ENCODE peak calls at places on chromosomes 4 and X, in eight cellular contexts. One of them, this sample, is unnamed. For H3K4me1, the result is how much of the 10 kb centered on the place peaks cover.

GRCh38 chr4:157521916-157522315 is 301.4 kb downstream of the GRIA2 start:
- DNase-seq in mesendoderm: no peak
- DNase-seq in tibial artery: no peak
- DNase-seq in ascending aorta: no peak
- DNase-seq in upper lobe of right lung: no peak
- DNase-seq in GM23248: no peak
- DNase-seq in naive thymus-derived CD4-positive, alpha-beta T cell: no peak
- DNase-seq in right cardiac atrium: no peak
- DNase-seq in this sample: no peak

GRCh38 chr4:151771664-151772063 is 10.9 kb upstream of the GATB start:
- DNase-seq in mesendoderm: no peak
- DNase-seq in tibial artery: no peak
- DNase-seq in ascending aorta: no peak
- DNase-seq in upper lobe of right lung: no peak
- DNase-seq in GM23248: peak
- DNase-seq in naive thymus-derived CD4-positive, alpha-beta T cell: no peak
- DNase-seq in right cardiac atrium: no peak
- DNase-seq in this sample: peak

GRCh38 chr4:140635606-140636005 is 66.8 kb upstream of the UCP1 start:
- DNase-seq in mesendoderm: peak
- DNase-seq in tibial artery: no peak
- DNase-seq in ascending aorta: no peak
- DNase-seq in upper lobe of right lung: peak
- DNase-seq in GM23248: peak
- DNase-seq in naive thymus-derived CD4-positive, alpha-beta T cell: no peak
- DNase-seq in right cardiac atrium: peak
- DNase-seq in this sample: peak

GRCh38 chrX:53089224-53089842 is 4.6 kb upstream of the KANTR start:
- DNase-seq in mesendoderm: peak
- DNase-seq in tibial artery: peak
- DNase-seq in ascending aorta: no peak
- DNase-seq in upper lobe of right lung: no peak
- DNase-seq in GM23248: peak
- DNase-seq in naive thymus-derived CD4-positive, alpha-beta T cell: no peak
- DNase-seq in right cardiac atrium: no peak
- DNase-seq in this sample: peak

GRCh38 chr4:30402276-30402675 is 317.9 kb upstream of the PCDH7 start:
- DNase-seq in mesendoderm: no peak
- DNase-seq in tibial artery: no peak
- DNase-seq in ascending aorta: no peak
- DNase-seq in upper lobe of right lung: no peak
- DNase-seq in GM23248: no peak
- DNase-seq in naive thymus-derived CD4-positive, alpha-beta T cell: no peak
- DNase-seq in right cardiac atrium: no peak
- DNase-seq in this sample: peak

GRCh38 chr4:103996059-103996458 is 276.3 kb upstream of the TACR3 start:
- DNase-seq in mesendoderm: peak
- DNase-seq in tibial artery: no peak
- DNase-seq in ascending aorta: no peak
- DNase-seq in upper lobe of right lung: no peak
- DNase-seq in GM23248: no peak
- DNase-seq in naive thymus-derived CD4-positive, alpha-beta T cell: no peak
- DNase-seq in right cardiac atrium: no peak
- DNase-seq in this sample: no peak

GRCh38 chr4:48913346-48913745 is 6.8 kb upstream of the OCIAD2 start:
- DNase-seq in mesendoderm: no peak
- DNase-seq in tibial artery: no peak
- DNase-seq in ascending aorta: no peak
- DNase-seq in upper lobe of right lung: no peak
- DNase-seq in GM23248: peak
- DNase-seq in naive thymus-derived CD4-positive, alpha-beta T cell: no peak
- DNase-seq in right cardiac atrium: no peak
- DNase-seq in this sample: peak

GRCh38 chr4:26780524-26780923 is 80.1 kb upstream of the STIM2 start:
- DNase-seq in mesendoderm: no peak
- DNase-seq in tibial artery: no peak
- DNase-seq in ascending aorta: no peak
- DNase-seq in upper lobe of right lung: no peak
- DNase-seq in GM23248: peak
- DNase-seq in naive thymus-derived CD4-positive, alpha-beta T cell: no peak
- DNase-seq in right cardiac atrium: no peak
- DNase-seq in this sample: peak

GRCh38 chr4:118968006-118968405 is 79.4 kb downstream of the SYNPO2 start:
- DNase-seq in mesendoderm: peak
- DNase-seq in tibial artery: peak
- DNase-seq in ascending aorta: no peak
- DNase-seq in upper lobe of right lung: no peak
- DNase-seq in GM23248: peak
- DNase-seq in naive thymus-derived CD4-positive, alpha-beta T cell: no peak
- DNase-seq in right cardiac atrium: peak
- DNase-seq in this sample: peak

GRCh38 chr4:75494563-75494962 is 19.6 kb downstream of the RCHY1 start:
- DNase-seq in mesendoderm: no peak
- DNase-seq in tibial artery: no peak
- DNase-seq in ascending aorta: no peak
- DNase-seq in upper lobe of right lung: no peak
- DNase-seq in GM23248: peak
- DNase-seq in naive thymus-derived CD4-positive, alpha-beta T cell: no peak
- DNase-seq in right cardiac atrium: no peak
- DNase-seq in this sample: peak

GRCh38 chr4:47068986-47069385 is 37.6 kb downstream of the GABRB1 start:
- DNase-seq in mesendoderm: no peak
- DNase-seq in tibial artery: no peak
- DNase-seq in ascending aorta: no peak
- DNase-seq in upper lobe of right lung: no peak
- DNase-seq in GM23248: no peak
- DNase-seq in naive thymus-derived CD4-positive, alpha-beta T cell: no peak
- DNase-seq in right cardiac atrium: no peak
- DNase-seq in this sample: no peak

GRCh38 chr4:132642196-132642817 is 506.8 kb upstream of the PCDH10 start:
- DNase-seq in mesendoderm: peak
- DNase-seq in tibial artery: no peak
- DNase-seq in ascending aorta: no peak
- DNase-seq in upper lobe of right lung: no peak
- DNase-seq in GM23248: peak
- DNase-seq in naive thymus-derived CD4-positive, alpha-beta T cell: no peak
- DNase-seq in right cardiac atrium: no peak
- DNase-seq in this sample: peak

GRCh38 chrX:37783284-37783683 is 3.4 kb downstream of the CYBB start:
- DNase-seq in mesendoderm: no peak
- DNase-seq in tibial artery: peak
- DNase-seq in ascending aorta: no peak
- DNase-seq in upper lobe of right lung: peak
- DNase-seq in GM23248: no peak
- DNase-seq in naive thymus-derived CD4-positive, alpha-beta T cell: no peak
- DNase-seq in right cardiac atrium: peak
- DNase-seq in this sample: no peak

GRCh38 chr4:16264798-16265197 is 38.5 kb upstream of the TAPT1 start:
- DNase-seq in mesendoderm: peak
- DNase-seq in tibial artery: no peak
- DNase-seq in ascending aorta: no peak
- DNase-seq in upper lobe of right lung: no peak
- DNase-seq in GM23248: peak
- DNase-seq in naive thymus-derived CD4-positive, alpha-beta T cell: peak
- DNase-seq in right cardiac atrium: no peak
- DNase-seq in this sample: peak

GRCh38 chrX:78658851-78659744 is at the start of gene RTL3:
- DNase-seq in mesendoderm: no peak
- DNase-seq in tibial artery: no peak
- DNase-seq in ascending aorta: no peak
- DNase-seq in upper lobe of right lung: no peak
- DNase-seq in GM23248: peak
- DNase-seq in naive thymus-derived CD4-positive, alpha-beta T cell: no peak
- DNase-seq in right cardiac atrium: no peak
- DNase-seq in this sample: peak

GRCh38 chr4:82287720-82288119 is 86.1 kb downstream of the HNRNPD start:
- DNase-seq in mesendoderm: no peak
- DNase-seq in tibial artery: no peak
- DNase-seq in ascending aorta: no peak
- DNase-seq in upper lobe of right lung: no peak
- DNase-seq in GM23248: no peak
- DNase-seq in naive thymus-derived CD4-positive, alpha-beta T cell: no peak
- DNase-seq in right cardiac atrium: no peak
- DNase-seq in this sample: no peak

GRCh38 chr4:28373601-28374000 is 1513.0 kb downstream of the STIM2 start:
- DNase-seq in mesendoderm: no peak
- DNase-seq in tibial artery: no peak
- DNase-seq in ascending aorta: no peak
- DNase-seq in upper lobe of right lung: no peak
- DNase-seq in GM23248: peak
- DNase-seq in naive thymus-derived CD4-positive, alpha-beta T cell: no peak
- DNase-seq in right cardiac atrium: no peak
- DNase-seq in this sample: no peak

DNA sequence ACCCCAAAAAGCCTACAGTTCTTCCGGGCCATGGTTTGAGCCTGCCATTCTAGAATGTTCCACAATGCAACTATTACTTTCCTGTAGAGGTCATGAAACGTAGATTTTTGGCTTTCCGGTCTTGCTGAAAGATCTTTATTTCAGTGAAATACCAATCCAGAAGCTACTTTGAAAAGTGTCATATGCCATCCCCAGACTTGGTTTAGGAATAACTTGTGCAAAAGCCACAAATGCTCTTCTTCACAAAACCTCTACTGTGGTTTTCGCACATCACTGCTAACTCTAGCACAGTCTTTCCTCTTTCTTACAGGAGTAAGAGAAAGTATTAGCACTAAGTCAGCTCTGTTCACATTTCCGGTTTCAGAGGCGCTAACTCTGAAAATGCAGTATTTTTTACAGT is 12.7 kb upstream of the CD40LG start:
- DNase-seq in mesendoderm: no peak
- DNase-seq in tibial artery: no peak
- DNase-seq in ascending aorta: no peak
- DNase-seq in upper lobe of right lung: no peak
- DNase-seq in GM23248: no peak
- DNase-seq in naive thymus-derived CD4-positive, alpha-beta T cell: peak
- DNase-seq in right cardiac atrium: no peak
- DNase-seq in this sample: no peak
- H3K4me3 ChIP-seq in mesendoderm: no peak
- H3K4me3 ChIP-seq in tibial artery: no peak
- H3K4me3 ChIP-seq in ascending aorta: no peak
- H3K4me3 ChIP-seq in upper lobe of right lung: no peak
- H3K4me3 ChIP-seq in GM23248: no peak
- H3K4me3 ChIP-seq in naive thymus-derived CD4-positive, alpha-beta T cell: peak
- H3K4me3 ChIP-seq in right cardiac atrium: no peak
- H3K4me3 ChIP-seq in this sample: no peak

DNA sequence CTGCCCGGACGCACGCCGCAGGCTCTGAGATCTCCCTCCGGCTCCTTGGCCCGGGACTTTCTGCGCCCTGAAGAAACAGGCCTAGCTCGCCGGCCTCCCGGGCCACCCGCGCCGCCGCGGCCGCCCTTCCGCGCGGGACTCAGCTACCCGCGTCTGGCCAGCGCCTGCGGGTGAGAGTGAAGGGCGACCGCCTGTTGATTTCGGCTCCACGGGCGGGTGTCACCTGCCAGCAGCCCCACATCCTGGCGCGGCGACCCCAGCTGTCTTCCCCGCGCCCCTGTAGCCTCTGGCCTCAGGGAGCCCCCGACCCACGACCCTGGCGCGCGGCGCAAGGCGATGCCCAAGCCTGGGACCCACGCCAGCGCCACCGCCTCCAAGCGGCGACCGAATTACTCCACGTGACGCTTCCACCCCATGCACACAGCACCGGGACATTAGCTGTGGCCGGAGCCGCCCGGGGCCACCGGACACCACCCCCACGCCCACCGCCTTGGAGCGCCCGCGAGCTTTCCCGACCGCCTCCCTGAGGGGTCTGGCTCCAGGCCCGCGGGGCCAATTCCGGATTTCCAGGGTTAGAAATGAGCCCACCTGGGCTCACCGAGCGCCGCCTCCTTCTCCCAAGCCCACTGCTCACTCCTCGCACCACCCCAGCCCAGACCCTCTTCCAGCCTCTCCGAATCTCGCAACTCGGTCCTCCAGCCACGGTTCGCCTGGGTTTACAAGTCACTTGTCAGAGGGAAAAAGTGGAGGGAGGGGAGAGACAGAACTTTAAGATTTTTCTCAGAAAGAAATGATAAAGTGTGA is 10.2 kb downstream of the ARX start:
- DNase-seq in mesendoderm: no peak
- DNase-seq in tibial artery: no peak
- DNase-seq in ascending aorta: no peak
- DNase-seq in upper lobe of right lung: no peak
- DNase-seq in GM23248: peak
- DNase-seq in naive thymus-derived CD4-positive, alpha-beta T cell: no peak
- DNase-seq in right cardiac atrium: peak
- DNase-seq in this sample: peak
- H3K4me1 ChIP-seq in mesendoderm: under half
- H3K4me1 ChIP-seq in tibial artery: under half
- H3K4me1 ChIP-seq in ascending aorta: under half
- H3K4me1 ChIP-seq in upper lobe of right lung: under half
- H3K4me1 ChIP-seq in GM23248: under half
- H3K4me1 ChIP-seq in naive thymus-derived CD4-positive, alpha-beta T cell: under half
- H3K4me1 ChIP-seq in right cardiac atrium: under half
- H3K4me1 ChIP-seq in this sample: under half

GRCh38 chr4:142846105-142846728 is at the start of gene INPP4B:
- DNase-seq in mesendoderm: peak
- DNase-seq in tibial artery: peak
- DNase-seq in ascending aorta: no peak
- DNase-seq in upper lobe of right lung: peak
- DNase-seq in GM23248: peak
- DNase-seq in naive thymus-derived CD4-positive, alpha-beta T cell: peak
- DNase-seq in right cardiac atrium: peak
- DNase-seq in this sample: peak

GRCh38 chr4:142840516-142841123 is 5.5 kb downstream of the INPP4B start:
- DNase-seq in mesendoderm: peak
- DNase-seq in tibial artery: no peak
- DNase-seq in ascending aorta: no peak
- DNase-seq in upper lobe of right lung: no peak
- DNase-seq in GM23248: peak
- DNase-seq in naive thymus-derived CD4-positive, alpha-beta T cell: peak
- DNase-seq in right cardiac atrium: no peak
- DNase-seq in this sample: peak

GRCh38 chr4:142845293-142846070 is 619 bp downstream of the INPP4B start:
- DNase-seq in mesendoderm: peak
- DNase-seq in tibial artery: no peak
- DNase-seq in ascending aorta: no peak
- DNase-seq in upper lobe of right lung: peak
- DNase-seq in GM23248: peak
- DNase-seq in naive thymus-derived CD4-positive, alpha-beta T cell: peak
- DNase-seq in right cardiac atrium: peak
- DNase-seq in this sample: peak

GRCh38 chr4:142846729-142847606 is 867 bp upstream of the INPP4B start:
- DNase-seq in mesendoderm: peak
- DNase-seq in tibial artery: no peak
- DNase-seq in ascending aorta: no peak
- DNase-seq in upper lobe of right lung: no peak
- DNase-seq in GM23248: peak
- DNase-seq in naive thymus-derived CD4-positive, alpha-beta T cell: peak
- DNase-seq in right cardiac atrium: peak
- DNase-seq in this sample: no peak

GRCh38 chr4:142844782-142845181 is 1.3 kb downstream of the INPP4B start:
- DNase-seq in mesendoderm: no peak
- DNase-seq in tibial artery: no peak
- DNase-seq in ascending aorta: no peak
- DNase-seq in upper lobe of right lung: no peak
- DNase-seq in GM23248: peak
- DNase-seq in naive thymus-derived CD4-positive, alpha-beta T cell: no peak
- DNase-seq in right cardiac atrium: no peak
- DNase-seq in this sample: no peak
- H3K4me3 ChIP-seq in mesendoderm: no peak
- H3K4me3 ChIP-seq in tibial artery: peak
- H3K4me3 ChIP-seq in ascending aorta: peak
- H3K4me3 ChIP-seq in upper lobe of right lung: peak
- H3K4me3 ChIP-seq in GM23248: peak
- H3K4me3 ChIP-seq in naive thymus-derived CD4-positive, alpha-beta T cell: no peak
- H3K4me3 ChIP-seq in right cardiac atrium: peak
- H3K4me3 ChIP-seq in this sample: peak

GRCh38 chr4:6769138-6769983 is 13.2 kb upstream of the KIAA0232 start:
- DNase-seq in mesendoderm: no peak
- DNase-seq in tibial artery: no peak
- DNase-seq in ascending aorta: no peak
- DNase-seq in upper lobe of right lung: peak
- DNase-seq in GM23248: no peak
- DNase-seq in naive thymus-derived CD4-positive, alpha-beta T cell: no peak
- DNase-seq in right cardiac atrium: no peak
- DNase-seq in this sample: no peak
- H3K4me1 ChIP-seq in mesendoderm: under half
- H3K4me1 ChIP-seq in tibial artery: under half
- H3K4me1 ChIP-seq in ascending aorta: under half
- H3K4me1 ChIP-seq in upper lobe of right lung: under half
- H3K4me1 ChIP-seq in GM23248: under half
- H3K4me1 ChIP-seq in naive thymus-derived CD4-positive, alpha-beta T cell: under half
- H3K4me1 ChIP-seq in right cardiac atrium: under half
- H3K4me1 ChIP-seq in this sample: under half